ENCODE peak calls at places on chromosomes 1 and 21, in five cellular contexts. U, Z, X, E and Q are unnamed samples.

GRCh38 chr1:211280910-211281309 is 21.7 kb downstream of the RCOR3 start:
- DNase-seq in E (no peak), Z (no peak), X (no peak), U (no peak), Q (no peak)

GRCh38 chr1:169060906-169061683 is 45.4 kb upstream of the ATP1B1 start:
- DNase-seq in Z (no peak), U (no peak), X (no peak), E (no peak), Q (no peak)

GRCh38 chr1:17627239-17628052 is 87.9 kb downstream of the ARHGEF10L start:
- DNase-seq in U (no peak), Z (no peak), X (peak), E (no peak), Q (no peak)

GRCh38 chr1:154427173-154428139 is 22.3 kb downstream of the IL6R start:
- DNase-seq in U (no peak), E (peak), Z (no peak), X (no peak), Q (no peak)

GRCh38 chr1:103191327-103191726 is 83.0 kb upstream of the COL11A1 start:
- DNase-seq in E (no peak), X (no peak), U (no peak), Z (no peak), Q (no peak)

GRCh38 chr1:69263982-69264381 is 303.7 kb upstream of the LRRC7 start:
- DNase-seq in E (peak), U (no peak), X (no peak), Z (no peak), Q (no peak)

GRCh38 chr1:119327066-119327435 is 41.5 kb upstream of the HAO2 start:
- DNase-seq in U (no peak), E (no peak), Z (no peak), X (no peak), Q (no peak)

GRCh38 chr1:4825841-4826450 is 171.5 kb downstream of the AJAP1 start:
- DNase-seq in U (no peak), Z (no peak), E (no peak), X (peak), Q (peak)

GRCh38 chr1:177209357-177209756 is 38.6 kb downstream of the BRINP2 start:
- DNase-seq in X (no peak), U (peak), E (peak), Z (peak), Q (peak)

GRCh38 chr1:111768023-111768422 is 12.3 kb downstream of the DDX20 start:
- DNase-seq in Z (no peak), E (no peak), X (no peak), U (no peak), Q (no peak)

GRCh38 chr21:34967509-34968289 is 81.4 kb downstream of the RUNX1 start:
- DNase-seq in U (no peak), Z (no peak), X (no peak), E (no peak), Q (no peak)

GRCh38 chr1:19504796-19505693 is 19.7 kb upstream of the CAPZB start:
- DNase-seq in E (no peak), Z (no peak), U (no peak), X (no peak), Q (no peak)

GRCh38 chr1:236877661-236878060 is 82.6 kb downstream of the MTR start:
- DNase-seq in Z (no peak), X (no peak), U (no peak), E (no peak), Q (no peak)

GRCh38 chr1:51297401-51298321 is 32.7 kb downstream of the TTC39A start:
- DNase-seq in Z (peak), E (no peak), X (no peak), U (no peak), Q (no peak)

GRCh38 chr1:51295926-51296325 is 34.4 kb downstream of the TTC39A start:
- DNase-seq in E (peak), X (no peak), Z (peak), U (no peak), Q (no peak)

GRCh38 chr1:51298322-51298705 is 32.0 kb downstream of the TTC39A start:
- DNase-seq in U (no peak), X (no peak), E (no peak), Z (peak), Q (no peak)

GRCh38 chr1:51294566-51295184 is 35.7 kb downstream of the TTC39A start:
- DNase-seq in Z (peak), X (no peak), E (peak), U (no peak), Q (no peak)

DNA sequence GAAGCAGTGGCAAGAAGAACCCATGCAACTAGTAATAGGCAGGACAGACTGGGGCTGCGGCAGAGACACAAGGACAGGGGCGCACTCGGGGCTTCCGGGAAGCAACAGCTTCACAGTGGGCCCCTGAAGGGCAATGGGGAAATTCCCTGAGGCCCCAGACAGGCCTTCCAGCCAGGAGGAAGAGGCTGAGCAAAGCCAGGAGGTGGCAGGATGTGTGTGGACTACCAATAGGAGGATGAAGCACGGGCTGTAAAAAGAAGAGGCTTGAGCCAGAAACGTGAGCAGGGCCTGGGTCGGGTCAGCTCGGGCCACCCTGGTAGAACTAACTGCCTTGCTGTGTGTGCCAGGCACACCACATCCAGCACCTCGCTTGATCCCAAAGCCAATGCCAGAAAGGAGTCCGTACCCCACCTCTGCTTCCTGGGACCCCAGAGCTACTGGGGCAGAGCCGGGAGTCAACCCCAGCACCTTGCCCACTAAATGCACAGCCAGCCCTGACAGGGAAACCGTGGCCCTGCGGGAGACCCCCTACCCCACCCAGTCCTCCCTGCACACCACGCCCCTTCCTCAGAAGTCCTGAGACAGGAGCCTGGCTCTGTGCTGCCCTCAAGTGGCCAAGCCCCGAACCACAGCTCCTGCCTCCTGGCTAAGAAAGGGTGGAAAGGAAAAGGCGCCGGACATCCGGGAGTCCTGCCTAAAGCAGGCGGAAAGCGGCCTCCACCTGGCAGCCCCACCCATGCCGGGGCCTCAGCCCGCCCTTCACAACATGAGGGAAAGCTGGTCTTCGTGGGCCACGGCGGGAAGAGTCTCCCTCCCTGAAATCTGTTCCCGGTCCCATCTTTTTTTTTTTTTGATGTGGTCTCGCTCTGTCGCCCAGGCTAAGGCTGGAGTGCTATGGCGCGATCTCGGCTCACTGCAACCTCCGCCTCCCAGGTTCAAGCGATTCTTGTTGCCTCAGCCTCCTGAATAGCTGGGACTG is 33.7 kb downstream of the TTC39A start:
- DNase-seq in E (peak), X (peak), U (peak), Z (peak), Q (peak)
- H3K27ac ChIP-seq in E (peak), X (no peak), U (no peak), Z (peak), Q (no peak)

DNA sequence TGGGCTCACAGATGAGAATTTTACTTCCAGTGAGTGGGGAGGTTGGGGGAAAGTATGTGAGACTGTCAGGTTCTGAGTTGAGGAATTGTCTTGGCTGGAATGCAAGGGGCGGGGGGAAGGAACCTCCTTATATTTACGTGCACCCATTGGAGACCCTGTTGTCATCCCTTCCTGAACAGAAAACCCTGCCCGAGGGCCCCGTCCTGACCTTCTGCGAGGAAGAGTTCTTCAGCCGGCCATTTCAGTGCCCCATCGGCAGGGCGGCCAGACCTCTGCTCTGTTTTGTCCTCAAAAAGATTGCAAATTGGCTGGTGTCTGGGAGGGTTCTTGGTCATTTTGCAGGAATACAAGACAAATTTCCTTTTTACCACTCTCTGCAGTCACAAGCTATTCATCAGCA is 7.1 kb downstream of the KIF26B start:
- DNase-seq in X (no peak), Z (no peak), U (no peak), E (no peak), Q (no peak)
- H3K27ac ChIP-seq in X (no peak), Z (no peak), U (no peak), E (no peak), Q (no peak)

GRCh38 chr1:157132111-157132510 is 6.1 kb downstream of the ETV3 start:
- DNase-seq in Z (no peak), X (no peak), U (no peak), E (no peak), Q (no peak)
- H3K27ac ChIP-seq in Z (peak), X (no peak), U (no peak), E (no peak), Q (no peak)

GRCh38 chr1:2474104-2474787 is 1.8 kb upstream of the PLCH2 start:
- DNase-seq in X (no peak), E (no peak), Z (no peak), U (no peak), Q (no peak)
- H3K27ac ChIP-seq in X (no peak), E (no peak), Z (no peak), U (peak), Q (no peak)

GRCh38 chr1:89863165-89863835 is 42.5 kb downstream of the LRRC8D start:
- DNase-seq in Z (no peak), E (no peak), X (peak), U (no peak), Q (no peak)
- H3K27ac ChIP-seq in Z (no peak), E (no peak), X (peak), U (no peak), Q (no peak)

GRCh38 chr1:228400692-228401454 is 5.8 kb downstream of the TRIM11 start:
- DNase-seq in X (no peak), E (peak), U (no peak), Z (peak), Q (no peak)
- H3K27ac ChIP-seq in X (no peak), E (no peak), U (no peak), Z (no peak), Q (peak)